ENCODE peak calls at places on chromosomes 16 and 17, in ten cellular contexts. One of them, this sample, is unnamed.
A peak's percentile ranks its signal among the peaks of the same experiment; 100 is the strongest.

GRCh38 chr16:19595043-19595767 is 39.7 kb downstream of the VPS35L start:
- DNase-seq in NCI-H1092 treated with DMSO at 0.1 percent for 48 hours: no peak
- DNase-seq in GM23338: no peak
- DNase-seq in activated CD4-positive, alpha-beta T cell treated with anti-CD3 and anti-CD28 coated beads, Interleukin-2, amount 50 U/mL, for 1 hour: no peak
- DNase-seq in cerebellar nuclear complex: no peak
- DNase-seq in cardiac fibroblast: peak; percentile 77
- DNase-seq in stimulated activated CD4-positive, alpha-beta T cell treated with anti-CD3 and anti-CD28 coated beads, Interleukin-1b, Interleukin-23, amount 100 ng/mL, for 1 hour: no peak
- DNase-seq in AML-193: no peak
- DNase-seq in NCI-H510A treated with DMSO at 0.1 percent for 48 hours: no peak
- DNase-seq in astrocyte of the spinal cord: peak; percentile 91
- DNase-seq in this sample: no peak

GRCh38 chr16:81158964-81159363 is 62.8 kb upstream of the GCSH start:
- DNase-seq in NCI-H1092 treated with DMSO at 0.1 percent for 48 hours: no peak
- DNase-seq in cardiac fibroblast: no peak
- DNase-seq in AML-193: no peak
- DNase-seq in activated CD4-positive, alpha-beta T cell treated with anti-CD3 and anti-CD28 coated beads, Interleukin-2, amount 50 U/mL, for 1 hour: no peak
- DNase-seq in astrocyte of the spinal cord: no peak
- DNase-seq in cerebellar nuclear complex: no peak
- DNase-seq in GM23338: no peak
- DNase-seq in stimulated activated CD4-positive, alpha-beta T cell treated with anti-CD3 and anti-CD28 coated beads, Interleukin-1b, Interleukin-23, amount 100 ng/mL, for 1 hour: no peak
- DNase-seq in NCI-H510A treated with DMSO at 0.1 percent for 48 hours: no peak
- DNase-seq in this sample: peak; percentile 19

GRCh38 chr16:50781043-50781442 is 39.2 kb downstream of the CYLD start:
- DNase-seq in NCI-H1092 treated with DMSO at 0.1 percent for 48 hours: no peak
- DNase-seq in GM23338: peak; percentile 81
- DNase-seq in activated CD4-positive, alpha-beta T cell treated with anti-CD3 and anti-CD28 coated beads, Interleukin-2, amount 50 U/mL, for 1 hour: no peak
- DNase-seq in astrocyte of the spinal cord: no peak
- DNase-seq in cerebellar nuclear complex: no peak
- DNase-seq in stimulated activated CD4-positive, alpha-beta T cell treated with anti-CD3 and anti-CD28 coated beads, Interleukin-1b, Interleukin-23, amount 100 ng/mL, for 1 hour: no peak
- DNase-seq in AML-193: no peak
- DNase-seq in NCI-H510A treated with DMSO at 0.1 percent for 48 hours: no peak
- DNase-seq in cardiac fibroblast: no peak
- DNase-seq in this sample: no peak

GRCh38 chr17:2354311-2354710 is 17.0 kb downstream of the SGSM2 start:
- DNase-seq in stimulated activated CD4-positive, alpha-beta T cell treated with anti-CD3 and anti-CD28 coated beads, Interleukin-1b, Interleukin-23, amount 100 ng/mL, for 1 hour: no peak
- DNase-seq in activated CD4-positive, alpha-beta T cell treated with anti-CD3 and anti-CD28 coated beads, Interleukin-2, amount 50 U/mL, for 1 hour: no peak
- DNase-seq in NCI-H1092 treated with DMSO at 0.1 percent for 48 hours: no peak
- DNase-seq in astrocyte of the spinal cord: no peak
- DNase-seq in GM23338: no peak
- DNase-seq in NCI-H510A treated with DMSO at 0.1 percent for 48 hours: no peak
- DNase-seq in cerebellar nuclear complex: no peak
- DNase-seq in AML-193: no peak
- DNase-seq in cardiac fibroblast: no peak
- DNase-seq in this sample: no peak

GRCh38 chr17:48344241-48344640 is 85.8 kb downstream of the SKAP1 start:
- DNase-seq in NCI-H510A treated with DMSO at 0.1 percent for 48 hours: no peak
- DNase-seq in activated CD4-positive, alpha-beta T cell treated with anti-CD3 and anti-CD28 coated beads, Interleukin-2, amount 50 U/mL, for 1 hour: no peak
- DNase-seq in stimulated activated CD4-positive, alpha-beta T cell treated with anti-CD3 and anti-CD28 coated beads, Interleukin-1b, Interleukin-23, amount 100 ng/mL, for 1 hour: no peak
- DNase-seq in cardiac fibroblast: no peak
- DNase-seq in AML-193: no peak
- DNase-seq in GM23338: no peak
- DNase-seq in cerebellar nuclear complex: no peak
- DNase-seq in astrocyte of the spinal cord: no peak
- DNase-seq in NCI-H1092 treated with DMSO at 0.1 percent for 48 hours: no peak
- DNase-seq in this sample: no peak

GRCh38 chr17:13346081-13346533 is 255.6 kb downstream of the HS3ST3A1 start:
- DNase-seq in cerebellar nuclear complex: no peak
- DNase-seq in AML-193: peak; percentile 2
- DNase-seq in GM23338: peak; percentile 64
- DNase-seq in stimulated activated CD4-positive, alpha-beta T cell treated with anti-CD3 and anti-CD28 coated beads, Interleukin-1b, Interleukin-23, amount 100 ng/mL, for 1 hour: no peak
- DNase-seq in cardiac fibroblast: peak; percentile 98
- DNase-seq in NCI-H510A treated with DMSO at 0.1 percent for 48 hours: no peak
- DNase-seq in NCI-H1092 treated with DMSO at 0.1 percent for 48 hours: no peak
- DNase-seq in astrocyte of the spinal cord: peak; percentile 98
- DNase-seq in activated CD4-positive, alpha-beta T cell treated with anti-CD3 and anti-CD28 coated beads, Interleukin-2, amount 50 U/mL, for 1 hour: no peak
- DNase-seq in this sample: no peak

GRCh38 chr17:66755101-66755943 is 79.6 kb upstream of the CACNG5 start:
- DNase-seq in NCI-H1092 treated with DMSO at 0.1 percent for 48 hours: peak; percentile 91
- DNase-seq in AML-193: no peak
- DNase-seq in NCI-H510A treated with DMSO at 0.1 percent for 48 hours: peak; percentile 98
- DNase-seq in stimulated activated CD4-positive, alpha-beta T cell treated with anti-CD3 and anti-CD28 coated beads, Interleukin-1b, Interleukin-23, amount 100 ng/mL, for 1 hour: no peak
- DNase-seq in GM23338: no peak
- DNase-seq in cardiac fibroblast: no peak
- DNase-seq in activated CD4-positive, alpha-beta T cell treated with anti-CD3 and anti-CD28 coated beads, Interleukin-2, amount 50 U/mL, for 1 hour: no peak
- DNase-seq in astrocyte of the spinal cord: no peak
- DNase-seq in cerebellar nuclear complex: no peak
- DNase-seq in this sample: no peak

GRCh38 chr16:3999479-3999868 is 116.8 kb downstream of the ADCY9 start:
- DNase-seq in astrocyte of the spinal cord: peak; percentile 63
- DNase-seq in activated CD4-positive, alpha-beta T cell treated with anti-CD3 and anti-CD28 coated beads, Interleukin-2, amount 50 U/mL, for 1 hour: no peak
- DNase-seq in NCI-H1092 treated with DMSO at 0.1 percent for 48 hours: no peak
- DNase-seq in cerebellar nuclear complex: no peak
- DNase-seq in NCI-H510A treated with DMSO at 0.1 percent for 48 hours: no peak
- DNase-seq in cardiac fibroblast: peak; percentile 80
- DNase-seq in stimulated activated CD4-positive, alpha-beta T cell treated with anti-CD3 and anti-CD28 coated beads, Interleukin-1b, Interleukin-23, amount 100 ng/mL, for 1 hour: no peak
- DNase-seq in GM23338: peak; percentile 66
- DNase-seq in AML-193: no peak
- DNase-seq in this sample: no peak

GRCh38 chr16:77009453-77009852 is 181.5 kb upstream of the MON1B start:
- DNase-seq in cardiac fibroblast: no peak
- DNase-seq in NCI-H1092 treated with DMSO at 0.1 percent for 48 hours: no peak
- DNase-seq in stimulated activated CD4-positive, alpha-beta T cell treated with anti-CD3 and anti-CD28 coated beads, Interleukin-1b, Interleukin-23, amount 100 ng/mL, for 1 hour: no peak
- DNase-seq in cerebellar nuclear complex: no peak
- DNase-seq in GM23338: no peak
- DNase-seq in activated CD4-positive, alpha-beta T cell treated with anti-CD3 and anti-CD28 coated beads, Interleukin-2, amount 50 U/mL, for 1 hour: no peak
- DNase-seq in astrocyte of the spinal cord: no peak
- DNase-seq in AML-193: no peak
- DNase-seq in NCI-H510A treated with DMSO at 0.1 percent for 48 hours: no peak
- DNase-seq in this sample: no peak

GRCh38 chr17:18988546-18989173 is 15.9 kb downstream of the FAM83G start:
- DNase-seq in astrocyte of the spinal cord: no peak
- DNase-seq in AML-193: no peak
- DNase-seq in NCI-H1092 treated with DMSO at 0.1 percent for 48 hours: no peak
- DNase-seq in cerebellar nuclear complex: no peak
- DNase-seq in GM23338: no peak
- DNase-seq in activated CD4-positive, alpha-beta T cell treated with anti-CD3 and anti-CD28 coated beads, Interleukin-2, amount 50 U/mL, for 1 hour: no peak
- DNase-seq in cardiac fibroblast: no peak
- DNase-seq in stimulated activated CD4-positive, alpha-beta T cell treated with anti-CD3 and anti-CD28 coated beads, Interleukin-1b, Interleukin-23, amount 100 ng/mL, for 1 hour: no peak
- DNase-seq in NCI-H510A treated with DMSO at 0.1 percent for 48 hours: no peak
- DNase-seq in this sample: no peak

GRCh38 chr16:31079342-31079944 is 5.2 kb downstream of the ZNF646 start:
- DNase-seq in activated CD4-positive, alpha-beta T cell treated with anti-CD3 and anti-CD28 coated beads, Interleukin-2, amount 50 U/mL, for 1 hour: no peak
- DNase-seq in cerebellar nuclear complex: no peak
- DNase-seq in GM23338: no peak
- DNase-seq in NCI-H510A treated with DMSO at 0.1 percent for 48 hours: no peak
- DNase-seq in NCI-H1092 treated with DMSO at 0.1 percent for 48 hours: no peak
- DNase-seq in cardiac fibroblast: no peak
- DNase-seq in astrocyte of the spinal cord: no peak
- DNase-seq in stimulated activated CD4-positive, alpha-beta T cell treated with anti-CD3 and anti-CD28 coated beads, Interleukin-1b, Interleukin-23, amount 100 ng/mL, for 1 hour: no peak
- DNase-seq in AML-193: no peak
- DNase-seq in this sample: no peak

GRCh38 chr16:79593074-79593531 is 7.4 kb downstream of the MAF start:
- DNase-seq in activated CD4-positive, alpha-beta T cell treated with anti-CD3 and anti-CD28 coated beads, Interleukin-2, amount 50 U/mL, for 1 hour: no peak
- DNase-seq in NCI-H510A treated with DMSO at 0.1 percent for 48 hours: peak; percentile 83
- DNase-seq in NCI-H1092 treated with DMSO at 0.1 percent for 48 hours: no peak
- DNase-seq in astrocyte of the spinal cord: no peak
- DNase-seq in cerebellar nuclear complex: no peak
- DNase-seq in stimulated activated CD4-positive, alpha-beta T cell treated with anti-CD3 and anti-CD28 coated beads, Interleukin-1b, Interleukin-23, amount 100 ng/mL, for 1 hour: no peak
- DNase-seq in AML-193: no peak
- DNase-seq in GM23338: no peak
- DNase-seq in cardiac fibroblast: no peak
- DNase-seq in this sample: no peak

GRCh38 chr17:65235284-65235683 is 98.1 kb downstream of the RGS9 start:
- DNase-seq in NCI-H510A treated with DMSO at 0.1 percent for 48 hours: no peak
- DNase-seq in NCI-H1092 treated with DMSO at 0.1 percent for 48 hours: no peak
- DNase-seq in GM23338: no peak
- DNase-seq in astrocyte of the spinal cord: no peak
- DNase-seq in AML-193: no peak
- DNase-seq in activated CD4-positive, alpha-beta T cell treated with anti-CD3 and anti-CD28 coated beads, Interleukin-2, amount 50 U/mL, for 1 hour: no peak
- DNase-seq in cerebellar nuclear complex: no peak
- DNase-seq in cardiac fibroblast: no peak
- DNase-seq in stimulated activated CD4-positive, alpha-beta T cell treated with anti-CD3 and anti-CD28 coated beads, Interleukin-1b, Interleukin-23, amount 100 ng/mL, for 1 hour: no peak
- DNase-seq in this sample: no peak

GRCh38 chr17:69916761-69917160 is 158.3 kb upstream of the KCNJ16 start:
- DNase-seq in AML-193: no peak
- DNase-seq in cerebellar nuclear complex: no peak
- DNase-seq in cardiac fibroblast: no peak
- DNase-seq in NCI-H1092 treated with DMSO at 0.1 percent for 48 hours: no peak
- DNase-seq in NCI-H510A treated with DMSO at 0.1 percent for 48 hours: no peak
- DNase-seq in stimulated activated CD4-positive, alpha-beta T cell treated with anti-CD3 and anti-CD28 coated beads, Interleukin-1b, Interleukin-23, amount 100 ng/mL, for 1 hour: no peak
- DNase-seq in astrocyte of the spinal cord: no peak
- DNase-seq in activated CD4-positive, alpha-beta T cell treated with anti-CD3 and anti-CD28 coated beads, Interleukin-2, amount 50 U/mL, for 1 hour: no peak
- DNase-seq in GM23338: no peak
- DNase-seq in this sample: no peak

GRCh38 chr16:81492965-81493754 is 48.6 kb downstream of the CMIP start:
- DNase-seq in AML-193: no peak
- DNase-seq in NCI-H1092 treated with DMSO at 0.1 percent for 48 hours: no peak
- DNase-seq in GM23338: no peak
- DNase-seq in NCI-H510A treated with DMSO at 0.1 percent for 48 hours: no peak
- DNase-seq in stimulated activated CD4-positive, alpha-beta T cell treated with anti-CD3 and anti-CD28 coated beads, Interleukin-1b, Interleukin-23, amount 100 ng/mL, for 1 hour: no peak
- DNase-seq in cardiac fibroblast: no peak
- DNase-seq in astrocyte of the spinal cord: no peak
- DNase-seq in cerebellar nuclear complex: no peak
- DNase-seq in activated CD4-positive, alpha-beta T cell treated with anti-CD3 and anti-CD28 coated beads, Interleukin-2, amount 50 U/mL, for 1 hour: no peak
- DNase-seq in this sample: no peak

GRCh38 chr17:65662166-65662565 is 100.7 kb upstream of the AXIN2 start:
- DNase-seq in cerebellar nuclear complex: no peak
- DNase-seq in AML-193: no peak
- DNase-seq in NCI-H510A treated with DMSO at 0.1 percent for 48 hours: no peak
- DNase-seq in activated CD4-positive, alpha-beta T cell treated with anti-CD3 and anti-CD28 coated beads, Interleukin-2, amount 50 U/mL, for 1 hour: no peak
- DNase-seq in astrocyte of the spinal cord: no peak
- DNase-seq in stimulated activated CD4-positive, alpha-beta T cell treated with anti-CD3 and anti-CD28 coated beads, Interleukin-1b, Interleukin-23, amount 100 ng/mL, for 1 hour: no peak
- DNase-seq in GM23338: no peak
- DNase-seq in NCI-H1092 treated with DMSO at 0.1 percent for 48 hours: no peak
- DNase-seq in cardiac fibroblast: peak; percentile 79
- DNase-seq in this sample: no peak